ENCODE peak calls at places on chromosomes 11 and 22, in four cellular contexts. One of them, this sample, is unnamed.

GRCh38 chr11:125364085-125364822 is 131.8 kb downstream of the FEZ1 start:
- DNase-seq in SK-N-MC: no peak
- DNase-seq in mammary epithelial cell: peak; percentile 20
- DNase-seq in H1: no peak
- DNase-seq in this sample: no peak

GRCh38 chr11:128399186-128399585 is 188.2 kb downstream of the ETS1 start:
- DNase-seq in SK-N-MC: no peak
- DNase-seq in mammary epithelial cell: peak; percentile 54
- DNase-seq in H1: no peak
- DNase-seq in this sample: no peak

GRCh38 chr11:2519879-2520735 is 75.3 kb downstream of the KCNQ1 start:
- DNase-seq in SK-N-MC: no peak
- DNase-seq in mammary epithelial cell: no peak
- DNase-seq in H1: no peak
- DNase-seq in this sample: no peak

GRCh38 chr11:60950933-60951610 is 904 bp downstream of the SLC15A3 start:
- DNase-seq in SK-N-MC: no peak
- DNase-seq in mammary epithelial cell: no peak
- DNase-seq in H1: peak; percentile 71
- DNase-seq in this sample: no peak

GRCh38 chr11:8699903-8700302 is 17.3 kb downstream of the RPL27A start:
- DNase-seq in SK-N-MC: no peak
- DNase-seq in mammary epithelial cell: peak; percentile 74
- DNase-seq in H1: no peak
- DNase-seq in this sample: no peak

GRCh38 chr22:22380098-22381030 is 128.2 kb downstream of the ZNF280B start:
- DNase-seq in SK-N-MC: no peak
- DNase-seq in mammary epithelial cell: no peak
- DNase-seq in H1: peak; percentile 82
- DNase-seq in this sample: no peak

GRCh38 chr22:48717883-48718817 is 1109.5 kb downstream of the BRD1 start:
- DNase-seq in SK-N-MC: no peak
- DNase-seq in mammary epithelial cell: no peak
- DNase-seq in H1: no peak
- DNase-seq in this sample: no peak

GRCh38 chr22:36860438-36860820 is 377 bp upstream of the NCF4 start:
- DNase-seq in SK-N-MC: no peak
- DNase-seq in mammary epithelial cell: no peak
- DNase-seq in H1: no peak
- DNase-seq in this sample: no peak

GRCh38 chr11:61978703-61979661 is 11.5 kb upstream of the FTH1 start:
- DNase-seq in SK-N-MC: no peak
- DNase-seq in mammary epithelial cell: no peak
- DNase-seq in H1: no peak
- DNase-seq in this sample: no peak

GRCh38 chr11:113174862-113175261 is 139.5 kb upstream of the TTC12 start:
- DNase-seq in SK-N-MC: peak; percentile 86
- DNase-seq in mammary epithelial cell: no peak
- DNase-seq in H1: no peak
- DNase-seq in this sample: no peak

GRCh38 chr11:79400717-79401330 is 40.0 kb downstream of the TENM4 start:
- DNase-seq in SK-N-MC: no peak
- DNase-seq in mammary epithelial cell: peak; percentile 45
- DNase-seq in H1: peak; percentile 75
- DNase-seq in this sample: no peak

GRCh38 chr22:38833061-38833460 is 10.8 kb downstream of the NPTXR start:
- DNase-seq in SK-N-MC: no peak
- DNase-seq in mammary epithelial cell: no peak
- DNase-seq in H1: no peak
- DNase-seq in this sample: no peak

GRCh38 chr11:33935466-33935865 is 43.6 kb upstream of the LMO2 start:
- DNase-seq in SK-N-MC: no peak
- DNase-seq in mammary epithelial cell: no peak
- DNase-seq in H1: no peak
- DNase-seq in this sample: no peak

GRCh38 chr11:33065445-33066178 is 26.2 kb downstream of the TCP11L1 start:
- DNase-seq in SK-N-MC: no peak
- DNase-seq in mammary epithelial cell: peak; percentile 52
- DNase-seq in H1: peak; percentile 84
- DNase-seq in this sample: no peak

GRCh38 chr11:95443386-95443785 is 212.4 kb upstream of the SESN3 start:
- DNase-seq in SK-N-MC: no peak
- DNase-seq in mammary epithelial cell: no peak
- DNase-seq in H1: no peak
- DNase-seq in this sample: no peak

GRCh38 chr22:20155330-20156041 is 4.6 kb upstream of the CCDC188 start:
- DNase-seq in SK-N-MC: no peak
- DNase-seq in mammary epithelial cell: peak; percentile 49
- DNase-seq in H1: no peak
- DNase-seq in this sample: no peak

GRCh38 chr11:61425367-61426131 is 4.2 kb downstream of the CPSF7 start:
- DNase-seq in SK-N-MC: no peak
- DNase-seq in mammary epithelial cell: no peak
- DNase-seq in H1: no peak
- DNase-seq in this sample: no peak

GRCh38 chr22:27286711-27287110 is 514.8 kb downstream of the MN1 start:
- DNase-seq in SK-N-MC: no peak
- DNase-seq in mammary epithelial cell: no peak
- DNase-seq in H1: no peak
- DNase-seq in this sample: no peak

GRCh38 chr11:92888701-92889100 is 80.8 kb upstream of the MTNR1B start:
- DNase-seq in SK-N-MC: no peak
- DNase-seq in mammary epithelial cell: no peak
- DNase-seq in H1: no peak
- DNase-seq in this sample: no peak

GRCh38 chr11:17012712-17013547 is 1.3 kb downstream of the PLEKHA7 start:
- DNase-seq in SK-N-MC: no peak
- DNase-seq in mammary epithelial cell: peak; percentile 81
- DNase-seq in H1: no peak
- DNase-seq in this sample: no peak

GRCh38 chr11:43282607-43283440 is 29.0 kb upstream of the API5 start:
- DNase-seq in SK-N-MC: no peak
- DNase-seq in mammary epithelial cell: peak; percentile 6
- DNase-seq in H1: peak; percentile 76
- DNase-seq in this sample: no peak

GRCh38 chr11:129041611-129042018 is 98.9 kb upstream of the TP53AIP1 start:
- DNase-seq in SK-N-MC: no peak
- DNase-seq in mammary epithelial cell: no peak
- DNase-seq in H1: no peak
- DNase-seq in this sample: no peak

GRCh38 chr11:44566952-44567875 is 1.8 kb downstream of the CD82 start:
- DNase-seq in SK-N-MC: no peak
- DNase-seq in mammary epithelial cell: no peak
- DNase-seq in H1: no peak
- DNase-seq in this sample: no peak

GRCh38 chr22:50730941-50731661 is 6.9 kb upstream of the ACR start:
- DNase-seq in SK-N-MC: no peak
- DNase-seq in mammary epithelial cell: no peak
- DNase-seq in H1: peak; percentile 54
- DNase-seq in this sample: peak; percentile 15

GRCh38 chr22:37358917-37359316 is 68.4 kb downstream of the ELFN2 start:
- DNase-seq in SK-N-MC: no peak
- DNase-seq in mammary epithelial cell: no peak
- DNase-seq in H1: no peak
- DNase-seq in this sample: no peak

DNA sequence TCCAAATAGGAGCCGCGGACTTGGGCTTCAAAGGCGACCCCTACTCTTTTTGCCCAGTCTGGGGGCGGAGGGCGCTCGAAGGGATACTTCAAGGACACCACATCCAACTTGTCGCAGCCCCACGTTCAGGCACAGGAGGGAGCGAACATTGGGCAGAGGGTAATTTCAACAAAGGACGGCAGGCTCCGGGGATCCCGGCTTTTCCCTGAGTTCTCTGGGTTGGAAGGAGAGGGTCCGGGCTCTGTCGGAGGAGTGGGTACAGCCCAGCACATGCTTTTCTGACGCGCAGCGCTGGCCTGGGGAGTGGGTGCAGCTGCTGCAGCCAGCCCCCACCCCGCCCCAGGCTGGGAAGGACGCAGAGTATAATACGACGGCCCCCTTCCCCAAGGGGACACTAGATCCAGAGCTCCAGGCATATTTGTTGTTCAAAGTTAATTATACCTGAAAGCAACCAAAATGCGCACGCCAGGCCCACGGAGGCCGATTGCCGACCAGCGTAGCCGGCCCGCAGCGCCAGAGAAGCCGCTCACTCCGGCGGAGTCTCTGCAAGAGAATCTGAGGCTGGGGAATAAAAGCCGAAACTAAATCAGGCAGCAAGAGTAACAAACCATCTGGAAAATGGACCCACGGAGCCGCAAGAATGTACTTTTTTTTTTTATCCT is 13.8 kb upstream of the PAX6 start:
- DNase-seq in SK-N-MC: no peak
- DNase-seq in mammary epithelial cell: no peak
- DNase-seq in H1: peak; percentile 54
- DNase-seq in this sample: no peak
- TF ChIP-seq EZH2 in SK-N-MC: no peak
- TF ChIP-seq EZH2 in mammary epithelial cell: peak; percentile 92
- TF ChIP-seq EZH2 in H1: peak; percentile 97
- TF ChIP-seq EZH2 in this sample: no peak

GRCh38 chr11:69653406-69653960 is 12.5 kb downstream of the CCND1 start:
- DNase-seq in SK-N-MC: no peak
- DNase-seq in mammary epithelial cell: no peak
- DNase-seq in H1: no peak
- DNase-seq in this sample: no peak

GRCh38 chr11:69650081-69650831 is 9.3 kb downstream of the CCND1 start:
- DNase-seq in SK-N-MC: no peak
- DNase-seq in mammary epithelial cell: no peak
- DNase-seq in H1: no peak
- DNase-seq in this sample: no peak

GRCh38 chr11:69650832-69651344 is 9.9 kb downstream of the CCND1 start:
- DNase-seq in SK-N-MC: no peak
- DNase-seq in mammary epithelial cell: no peak
- DNase-seq in H1: no peak
- DNase-seq in this sample: no peak

GRCh38 chr11:69652999-69653398 is 12.0 kb downstream of the CCND1 start:
- DNase-seq in SK-N-MC: no peak
- DNase-seq in mammary epithelial cell: no peak
- DNase-seq in H1: no peak
- DNase-seq in this sample: no peak

GRCh38 chr11:69651834-69652620 is 11.1 kb downstream of the CCND1 start:
- DNase-seq in SK-N-MC: no peak
- DNase-seq in mammary epithelial cell: no peak
- DNase-seq in H1: no peak
- DNase-seq in this sample: no peak
- H3K27ac ChIP-seq in SK-N-MC: peak overlapping the region; percentile 98
- H3K27ac ChIP-seq in mammary epithelial cell: no peak overlapping the region
- H3K27ac ChIP-seq in H1: no peak overlapping the region
- H3K27ac ChIP-seq in this sample: no peak overlapping the region

DNA sequence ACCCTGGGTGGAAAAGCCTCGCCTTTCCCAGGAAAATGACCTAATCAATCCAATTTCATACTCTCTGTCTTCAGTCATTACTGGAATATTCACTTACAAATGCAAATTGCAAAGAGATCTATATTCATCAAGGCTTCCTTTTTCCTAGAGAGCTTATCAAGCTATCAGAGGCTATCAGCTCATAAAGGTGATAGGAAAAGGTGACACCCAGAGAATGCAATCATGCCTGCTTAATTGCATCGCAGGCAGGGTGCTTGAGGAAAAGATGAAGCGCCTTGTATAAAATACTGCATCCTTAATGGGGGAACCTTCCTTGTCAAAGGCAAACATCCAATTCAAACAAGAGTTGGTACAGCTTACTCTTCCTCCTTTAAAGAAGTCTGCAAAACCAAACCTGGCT is 59.7 kb downstream of the SHANK2 start:
- DNase-seq in SK-N-MC: no peak
- DNase-seq in mammary epithelial cell: no peak
- DNase-seq in H1: no peak
- DNase-seq in this sample: no peak
- TF ChIP-seq EZH2 in SK-N-MC: no peak
- TF ChIP-seq EZH2 in mammary epithelial cell: no peak
- TF ChIP-seq EZH2 in H1: no peak
- TF ChIP-seq EZH2 in this sample: no peak

GRCh38 chr11:104584823-104585222 is 313.4 kb downstream of the CASP12 start:
- DNase-seq in SK-N-MC: no peak
- DNase-seq in mammary epithelial cell: no peak
- DNase-seq in H1: no peak
- DNase-seq in this sample: no peak

GRCh38 chr11:104582431-104582830 is 315.8 kb downstream of the CASP12 start:
- DNase-seq in SK-N-MC: no peak
- DNase-seq in mammary epithelial cell: peak; percentile 9
- DNase-seq in H1: no peak
- DNase-seq in this sample: no peak

GRCh38 chr11:104583857-104584256 is 314.4 kb downstream of the CASP12 start:
- DNase-seq in SK-N-MC: peak; percentile 63
- DNase-seq in mammary epithelial cell: no peak
- DNase-seq in H1: no peak
- DNase-seq in this sample: no peak

GRCh38 chr11:104581246-104581980 is 316.8 kb downstream of the CASP12 start:
- DNase-seq in SK-N-MC: no peak
- DNase-seq in mammary epithelial cell: peak; percentile 39
- DNase-seq in H1: no peak
- DNase-seq in this sample: no peak
- H3K27ac ChIP-seq in SK-N-MC: no peak overlapping the region
- H3K27ac ChIP-seq in mammary epithelial cell: no peak overlapping the region
- H3K27ac ChIP-seq in H1: no peak overlapping the region
- H3K27ac ChIP-seq in this sample: no peak overlapping the region

GRCh38 chr11:13008625-13009475 is at the start of gene RASSF10:
- DNase-seq in SK-N-MC: no peak
- DNase-seq in mammary epithelial cell: peak; percentile 91
- DNase-seq in H1: peak; percentile 95
- DNase-seq in this sample: no peak
- TF ChIP-seq EZH2 in SK-N-MC: no peak
- TF ChIP-seq EZH2 in mammary epithelial cell: no peak
- TF ChIP-seq EZH2 in H1: no peak
- TF ChIP-seq EZH2 in this sample: no peak

GRCh38 chr11:73977856-73978519 is 4.7 kb downstream of the UCP2 start:
- DNase-seq in SK-N-MC: no peak
- DNase-seq in mammary epithelial cell: no peak
- DNase-seq in H1: no peak
- DNase-seq in this sample: no peak
- H3K27ac ChIP-seq in SK-N-MC: no peak overlapping the region
- H3K27ac ChIP-seq in mammary epithelial cell: no peak overlapping the region
- H3K27ac ChIP-seq in H1: no peak overlapping the region
- H3K27ac ChIP-seq in this sample: no peak overlapping the region

GRCh38 chr11:131370901-131371790 is 731 bp downstream of the NTM start:
- DNase-seq in SK-N-MC: no peak
- DNase-seq in mammary epithelial cell: no peak
- DNase-seq in H1: no peak
- DNase-seq in this sample: no peak

GRCh38 chr11:131371791-131372104 is 1.3 kb downstream of the NTM start:
- DNase-seq in SK-N-MC: no peak
- DNase-seq in mammary epithelial cell: no peak
- DNase-seq in H1: no peak
- DNase-seq in this sample: no peak

GRCh38 chr11:131372243-131372930 is 2.0 kb downstream of the NTM start:
- DNase-seq in SK-N-MC: no peak
- DNase-seq in mammary epithelial cell: no peak
- DNase-seq in H1: no peak
- DNase-seq in this sample: no peak

GRCh38 chr11:131373326-131373725 is 2.9 kb downstream of the NTM start:
- DNase-seq in SK-N-MC: no peak
- DNase-seq in mammary epithelial cell: no peak
- DNase-seq in H1: no peak
- DNase-seq in this sample: no peak

GRCh38 chr11:131370090-131370751 is at the start of gene NTM:
- DNase-seq in SK-N-MC: no peak
- DNase-seq in mammary epithelial cell: peak; percentile 17
- DNase-seq in H1: no peak
- DNase-seq in this sample: no peak
- TF ChIP-seq EZH2 in SK-N-MC: no peak
- TF ChIP-seq EZH2 in mammary epithelial cell: no peak
- TF ChIP-seq EZH2 in H1: no peak
- TF ChIP-seq EZH2 in this sample: no peak

GRCh38 chr22:47192106-47192650 is 429.7 kb downstream of the TBC1D22A start:
- DNase-seq in SK-N-MC: no peak
- DNase-seq in mammary epithelial cell: no peak
- DNase-seq in H1: no peak
- DNase-seq in this sample: no peak
- H3K27ac ChIP-seq in SK-N-MC: no peak overlapping the region
- H3K27ac ChIP-seq in mammary epithelial cell: no peak overlapping the region
- H3K27ac ChIP-seq in H1: no peak overlapping the region
- H3K27ac ChIP-seq in this sample: no peak overlapping the region

This sample was measured in keratinocyte.